ENCODE peak calls at places on chromosomes 11 and 22, in five cellular contexts. Y is mesendoderm, R is HCT116, E is cardiac fibroblast, D is tibial artery. G is an unnamed sample.

GRCh38 chr11:83156996-83157754 is at the start of gene PCF11:
- DNase-seq in E (peak), Y (no peak), D (no peak), R (no peak), G (no peak)

GRCh38 chr11:66368484-66368883 is 3.1 kb downstream of the SLC29A2 start:
- DNase-seq in R (no peak), Y (no peak), E (no peak), D (no peak), G (no peak)

GRCh38 chr11:117748771-117749540 is 48.1 kb downstream of the DSCAML1 start:
- DNase-seq in R (no peak), Y (no peak), D (no peak), E (no peak), G (no peak)

GRCh38 chr11:22703561-22703960 is 37.1 kb downstream of the GAS2 start:
- DNase-seq in R (no peak), Y (peak), D (no peak), E (peak), G (peak)

GRCh38 chr11:43830928-43831440 is 49.6 kb upstream of the ALKBH3 start:
- DNase-seq in R (peak), Y (peak), E (peak), D (no peak), G (peak)

GRCh38 chr11:100340416-100341323 is 346.4 kb upstream of the ARHGAP42 start:
- DNase-seq in Y (peak), R (no peak), E (no peak), D (no peak), G (no peak)

GRCh38 chr11:110982214-110982613 is 263.3 kb upstream of the POU2AF2 start:
- DNase-seq in R (no peak), Y (peak), D (no peak), E (no peak), G (no peak)

GRCh38 chr11:47355283-47356128 is 3.0 kb upstream of the MYBPC3 start:
- DNase-seq in E (peak), D (peak), Y (peak), R (peak), G (peak)

GRCh38 chr11:45917286-45917622 is 423 bp downstream of the PEX16 start:
- DNase-seq in Y (no peak), R (no peak), D (no peak), E (peak), G (no peak)

GRCh38 chr11:61361686-61362541 is at the start of the genes CYB561A3 and TMEM138:
- DNase-seq in D (peak), E (peak), Y (peak), R (peak), G (peak)

GRCh38 chr11:17722000-17722643 is 2.8 kb downstream of the MYOD1 start:
- DNase-seq in R (peak), E (peak), Y (peak), D (no peak), G (no peak)

GRCh38 chr22:47787501-47788227 is 1025.2 kb downstream of the TBC1D22A start:
- DNase-seq in Y (no peak), R (no peak), E (no peak), D (no peak), G (no peak)

GRCh38 chr11:93054279-93054678 is 84.8 kb downstream of the MTNR1B start:
- DNase-seq in E (peak), R (no peak), Y (no peak), D (no peak), G (no peak)

GRCh38 chr22:31944700-31945477 is 554 bp downstream of the YWHAH start:
- DNase-seq in E (no peak), Y (peak), R (no peak), D (peak), G (peak)